ENCODE peak calls at places on chromosomes 12 and 14, in nine cellular contexts. One of them, this sample, is unnamed.
A peak's percentile ranks its signal among the peaks of the same experiment; 100 is the strongest.

GRCh38 chr12:40158592-40159111 is 52.8 kb upstream of the SLC2A13 start:
- DNase-seq in posterior vena cava: no peak
- DNase-seq in DMS153: peak; percentile 34
- DNase-seq in MCF 10A: peak; percentile 94
- DNase-seq in heart right ventricle: no peak
- DNase-seq in GM20000: no peak
- DNase-seq in heart left ventricle: no peak
- DNase-seq in GM18507: no peak
- DNase-seq in A549: no peak
- DNase-seq in this sample: no peak

GRCh38 chr14:93337143-93337753 is 4.4 kb upstream of the BTBD7 start:
- DNase-seq in heart left ventricle: no peak
- DNase-seq in GM20000: no peak
- DNase-seq in A549: no peak
- DNase-seq in DMS153: no peak
- DNase-seq in posterior vena cava: no peak
- DNase-seq in heart right ventricle: no peak
- DNase-seq in GM18507: no peak
- DNase-seq in MCF 10A: no peak
- DNase-seq in this sample: peak; percentile 16

GRCh38 chr12:9651265-9651729 is 18.2 kb upstream of the CLEC2D start:
- DNase-seq in heart left ventricle: no peak
- DNase-seq in GM20000: no peak
- DNase-seq in posterior vena cava: no peak
- DNase-seq in DMS153: no peak
- DNase-seq in MCF 10A: peak; percentile 36
- DNase-seq in A549: no peak
- DNase-seq in GM18507: no peak
- DNase-seq in heart right ventricle: no peak
- DNase-seq in this sample: no peak

GRCh38 chr12:5665615-5666014 is 233.7 kb downstream of the NTF3 start:
- DNase-seq in DMS153: no peak
- DNase-seq in GM18507: no peak
- DNase-seq in A549: no peak
- DNase-seq in heart right ventricle: no peak
- DNase-seq in MCF 10A: no peak
- DNase-seq in GM20000: no peak
- DNase-seq in heart left ventricle: no peak
- DNase-seq in posterior vena cava: no peak
- DNase-seq in this sample: no peak

GRCh38 chr12:98002887-98003493 is 512.4 kb upstream of the TMPO start:
- DNase-seq in GM18507: peak; percentile 1
- DNase-seq in A549: peak; percentile 65
- DNase-seq in GM20000: peak; percentile 32
- DNase-seq in DMS153: peak; percentile 27
- DNase-seq in heart right ventricle: no peak
- DNase-seq in MCF 10A: peak; percentile 59
- DNase-seq in heart left ventricle: no peak
- DNase-seq in posterior vena cava: no peak
- DNase-seq in this sample: peak; percentile 69

GRCh38 chr12:29578070-29578469 is 80.6 kb upstream of the OVCH1 start:
- DNase-seq in GM20000: no peak
- DNase-seq in MCF 10A: peak; percentile 19
- DNase-seq in heart left ventricle: no peak
- DNase-seq in DMS153: no peak
- DNase-seq in posterior vena cava: no peak
- DNase-seq in A549: no peak
- DNase-seq in heart right ventricle: no peak
- DNase-seq in GM18507: no peak
- DNase-seq in this sample: no peak

GRCh38 chr14:101505216-101505970 is 55.9 kb upstream of the DIO3 start:
- DNase-seq in GM18507: no peak
- DNase-seq in DMS153: no peak
- DNase-seq in GM20000: no peak
- DNase-seq in A549: no peak
- DNase-seq in posterior vena cava: peak; percentile 79
- DNase-seq in heart right ventricle: no peak
- DNase-seq in heart left ventricle: peak; percentile 11
- DNase-seq in MCF 10A: no peak
- DNase-seq in this sample: peak; percentile 7

GRCh38 chr12:108352591-108352990 is 13.5 kb upstream of the CMKLR1 start:
- DNase-seq in DMS153: no peak
- DNase-seq in MCF 10A: peak; percentile 46
- DNase-seq in heart right ventricle: no peak
- DNase-seq in GM18507: no peak
- DNase-seq in GM20000: no peak
- DNase-seq in A549: no peak
- DNase-seq in heart left ventricle: no peak
- DNase-seq in posterior vena cava: no peak
- DNase-seq in this sample: no peak

GRCh38 chr14:101233861-101234587 is 327.3 kb upstream of the DIO3 start:
- DNase-seq in heart right ventricle: no peak
- DNase-seq in GM20000: no peak
- DNase-seq in DMS153: no peak
- DNase-seq in posterior vena cava: peak; percentile 25
- DNase-seq in MCF 10A: no peak
- DNase-seq in heart left ventricle: peak; percentile 11
- DNase-seq in GM18507: no peak
- DNase-seq in A549: no peak
- DNase-seq in this sample: no peak

GRCh38 chr12:75704664-75705063 is 193.3 kb upstream of the KRR1 start:
- DNase-seq in heart left ventricle: peak; percentile 29
- DNase-seq in heart right ventricle: no peak
- DNase-seq in MCF 10A: no peak
- DNase-seq in GM18507: no peak
- DNase-seq in posterior vena cava: no peak
- DNase-seq in DMS153: peak; percentile 24
- DNase-seq in GM20000: no peak
- DNase-seq in A549: no peak
- DNase-seq in this sample: no peak

GRCh38 chr12:57149309-57149900 is 2.0 kb upstream of the LRP1-AS start:
- DNase-seq in A549: no peak
- DNase-seq in heart right ventricle: peak; percentile 75
- DNase-seq in GM18507: no peak
- DNase-seq in MCF 10A: peak; percentile 85
- DNase-seq in DMS153: no peak
- DNase-seq in GM20000: no peak
- DNase-seq in posterior vena cava: peak; percentile 94
- DNase-seq in heart left ventricle: peak; percentile 70
- DNase-seq in this sample: no peak

GRCh38 chr12:94725375-94726168 is 75.2 kb upstream of the TMCC3 start:
- DNase-seq in GM18507: no peak
- DNase-seq in DMS153: no peak
- DNase-seq in heart left ventricle: no peak
- DNase-seq in posterior vena cava: no peak
- DNase-seq in MCF 10A: peak; percentile 70
- DNase-seq in A549: peak; percentile 66
- DNase-seq in GM20000: no peak
- DNase-seq in heart right ventricle: no peak
- DNase-seq in this sample: peak; percentile 21

GRCh38 chr12:88237954-88238353 is 95.8 kb downstream of the TMTC3 start:
- DNase-seq in GM20000: no peak
- DNase-seq in posterior vena cava: no peak
- DNase-seq in heart right ventricle: no peak
- DNase-seq in heart left ventricle: no peak
- DNase-seq in DMS153: no peak
- DNase-seq in A549: peak; percentile 26
- DNase-seq in MCF 10A: peak; percentile 58
- DNase-seq in GM18507: no peak
- DNase-seq in this sample: no peak

GRCh38 chr14:34354556-34354955 is 107.5 kb downstream of the SPTSSA start:
- DNase-seq in DMS153: no peak
- DNase-seq in GM20000: no peak
- DNase-seq in MCF 10A: no peak
- DNase-seq in GM18507: no peak
- DNase-seq in heart left ventricle: no peak
- DNase-seq in A549: no peak
- DNase-seq in heart right ventricle: no peak
- DNase-seq in posterior vena cava: no peak
- DNase-seq in this sample: no peak

GRCh38 chr14:78254911-78255431 is 84.8 kb downstream of the NRXN3 start:
- DNase-seq in DMS153: peak; percentile 91
- DNase-seq in MCF 10A: peak; percentile 89
- DNase-seq in heart left ventricle: no peak
- DNase-seq in A549: peak; percentile 4
- DNase-seq in GM20000: no peak
- DNase-seq in posterior vena cava: no peak
- DNase-seq in GM18507: no peak
- DNase-seq in heart right ventricle: no peak
- DNase-seq in this sample: no peak

GRCh38 chr12:93376436-93377251 is 1.1 kb upstream of the NUDT4 start:
- DNase-seq in GM20000: no peak
- DNase-seq in heart right ventricle: peak; percentile 34
- DNase-seq in A549: peak; percentile 28
- DNase-seq in heart left ventricle: peak; percentile 46
- DNase-seq in DMS153: no peak
- DNase-seq in GM18507: no peak
- DNase-seq in posterior vena cava: no peak
- DNase-seq in MCF 10A: peak; percentile 16
- DNase-seq in this sample: peak; percentile 22

GRCh38 chr12:16325426-16325825 is 22.0 kb upstream of the MGST1 start:
- DNase-seq in MCF 10A: peak; percentile 27
- DNase-seq in GM18507: no peak
- DNase-seq in A549: no peak
- DNase-seq in posterior vena cava: no peak
- DNase-seq in DMS153: peak; percentile 69
- DNase-seq in heart right ventricle: no peak
- DNase-seq in heart left ventricle: no peak
- DNase-seq in GM20000: no peak
- DNase-seq in this sample: no peak

GRCh38 chr12:13559318-13559978 is 362.9 kb downstream of the EMP1 start:
- DNase-seq in GM18507: no peak
- DNase-seq in heart left ventricle: no peak
- DNase-seq in MCF 10A: peak; percentile 14
- DNase-seq in GM20000: no peak
- DNase-seq in posterior vena cava: no peak
- DNase-seq in A549: no peak
- DNase-seq in heart right ventricle: no peak
- DNase-seq in DMS153: peak; percentile 57
- DNase-seq in this sample: no peak

GRCh38 chr12:108305520-108305919 is 33.6 kb downstream of the CMKLR1 start:
- DNase-seq in DMS153: no peak
- DNase-seq in heart left ventricle: peak; percentile 90
- DNase-seq in GM18507: no peak
- DNase-seq in MCF 10A: peak; percentile 91
- DNase-seq in posterior vena cava: peak; percentile 97
- DNase-seq in heart right ventricle: peak; percentile 88
- DNase-seq in A549: no peak
- DNase-seq in GM20000: no peak
- DNase-seq in this sample: no peak

This sample was measured in WTC11.